ENCODE peak calls at places on chromosomes 11 and 22, in nine cellular contexts. One of them, this sample, is unnamed.

GRCh38 chr22:39123811-39124668 is 27.0 kb downstream of the APOBEC3H start:
- DNase-seq in PC-9: no peak
- DNase-seq in iPS DF 6.9: no peak
- DNase-seq in SK-N-MC: no peak
- DNase-seq in pancreas: no peak
- DNase-seq in heart right ventricle: no peak
- DNase-seq in transverse colon: no peak
- DNase-seq in stomach: no peak
- DNase-seq in A549: no peak
- DNase-seq in this sample: no peak

GRCh38 chr11:3737386-3737933 is 59.9 kb downstream of the NUP98 start:
- DNase-seq in PC-9: no peak
- DNase-seq in iPS DF 6.9: no peak
- DNase-seq in SK-N-MC: no peak
- DNase-seq in pancreas: no peak
- DNase-seq in heart right ventricle: no peak
- DNase-seq in transverse colon: no peak
- DNase-seq in stomach: no peak
- DNase-seq in A549: no peak
- DNase-seq in this sample: no peak

GRCh38 chr11:77301510-77301909 is at the start of gene GDPD4:
- DNase-seq in PC-9: no peak
- DNase-seq in iPS DF 6.9: no peak
- DNase-seq in SK-N-MC: no peak
- DNase-seq in pancreas: no peak
- DNase-seq in heart right ventricle: no peak
- DNase-seq in transverse colon: no peak
- DNase-seq in stomach: no peak
- DNase-seq in A549: no peak
- DNase-seq in this sample: no peak

GRCh38 chr11:120827820-120828219 is 196.1 kb upstream of the TBCEL start:
- DNase-seq in PC-9: no peak
- DNase-seq in iPS DF 6.9: no peak
- DNase-seq in SK-N-MC: no peak
- DNase-seq in pancreas: no peak
- DNase-seq in heart right ventricle: no peak
- DNase-seq in transverse colon: no peak
- DNase-seq in stomach: no peak
- DNase-seq in A549: no peak
- DNase-seq in this sample: no peak

GRCh38 chr11:18106688-18107087 is 806 bp upstream of the SAAL1 start:
- DNase-seq in PC-9: no peak
- DNase-seq in iPS DF 6.9: no peak
- DNase-seq in SK-N-MC: no peak
- DNase-seq in pancreas: no peak
- DNase-seq in heart right ventricle: no peak
- DNase-seq in transverse colon: no peak
- DNase-seq in stomach: no peak
- DNase-seq in A549: no peak
- DNase-seq in this sample: peak

GRCh38 chr22:20750461-20751184 is 23.3 kb upstream of the SERPIND1 start:
- DNase-seq in PC-9: peak
- DNase-seq in iPS DF 6.9: no peak
- DNase-seq in SK-N-MC: no peak
- DNase-seq in pancreas: peak
- DNase-seq in heart right ventricle: peak
- DNase-seq in transverse colon: peak
- DNase-seq in stomach: peak
- DNase-seq in A549: peak
- DNase-seq in this sample: peak

GRCh38 chr11:115759622-115760527 is 255.7 kb upstream of the CADM1 start:
- DNase-seq in PC-9: no peak
- DNase-seq in iPS DF 6.9: no peak
- DNase-seq in SK-N-MC: no peak
- DNase-seq in pancreas: peak
- DNase-seq in heart right ventricle: peak
- DNase-seq in transverse colon: peak
- DNase-seq in stomach: no peak
- DNase-seq in A549: no peak
- DNase-seq in this sample: no peak

GRCh38 chr22:41288245-41288946 is 2.4 kb upstream of the RANGAP1 start:
- DNase-seq in PC-9: peak
- DNase-seq in iPS DF 6.9: no peak
- DNase-seq in SK-N-MC: no peak
- DNase-seq in pancreas: peak
- DNase-seq in heart right ventricle: no peak
- DNase-seq in transverse colon: peak
- DNase-seq in stomach: peak
- DNase-seq in A549: peak
- DNase-seq in this sample: peak

GRCh38 chr11:59267738-59268475 is 55.2 kb upstream of the MPEG1 start:
- DNase-seq in PC-9: peak
- DNase-seq in iPS DF 6.9: no peak
- DNase-seq in SK-N-MC: no peak
- DNase-seq in pancreas: no peak
- DNase-seq in heart right ventricle: no peak
- DNase-seq in transverse colon: no peak
- DNase-seq in stomach: no peak
- DNase-seq in A549: no peak
- DNase-seq in this sample: peak

GRCh38 chr11:12269104-12269441 is 108.3 kb upstream of the PARVA start:
- DNase-seq in PC-9: no peak
- DNase-seq in iPS DF 6.9: no peak
- DNase-seq in SK-N-MC: no peak
- DNase-seq in pancreas: peak
- DNase-seq in heart right ventricle: no peak
- DNase-seq in transverse colon: no peak
- DNase-seq in stomach: peak
- DNase-seq in A549: no peak
- DNase-seq in this sample: no peak

GRCh38 chr11:63490551-63491239 is at the start of gene PLAAT5:
- DNase-seq in PC-9: no peak
- DNase-seq in iPS DF 6.9: no peak
- DNase-seq in SK-N-MC: no peak
- DNase-seq in pancreas: peak
- DNase-seq in heart right ventricle: peak
- DNase-seq in transverse colon: peak
- DNase-seq in stomach: no peak
- DNase-seq in A549: no peak
- DNase-seq in this sample: no peak

GRCh38 chr11:73761403-73761945 is 600 bp upstream of the RAB6A start:
- DNase-seq in PC-9: no peak
- DNase-seq in iPS DF 6.9: no peak
- DNase-seq in SK-N-MC: no peak
- DNase-seq in pancreas: peak
- DNase-seq in heart right ventricle: peak
- DNase-seq in transverse colon: peak
- DNase-seq in stomach: no peak
- DNase-seq in A549: no peak
- DNase-seq in this sample: no peak

GRCh38 chr22:28142361-28142801 is 223.3 kb upstream of the PITPNB start:
- DNase-seq in PC-9: peak
- DNase-seq in iPS DF 6.9: no peak
- DNase-seq in SK-N-MC: peak
- DNase-seq in pancreas: no peak
- DNase-seq in heart right ventricle: no peak
- DNase-seq in transverse colon: no peak
- DNase-seq in stomach: no peak
- DNase-seq in A549: no peak
- DNase-seq in this sample: peak

GRCh38 chr22:28139993-28140392 is 220.9 kb upstream of the PITPNB start:
- DNase-seq in PC-9: no peak
- DNase-seq in iPS DF 6.9: no peak
- DNase-seq in SK-N-MC: no peak
- DNase-seq in pancreas: no peak
- DNase-seq in heart right ventricle: no peak
- DNase-seq in transverse colon: no peak
- DNase-seq in stomach: no peak
- DNase-seq in A549: no peak
- DNase-seq in this sample: peak

GRCh38 chr22:28141614-28142013 is 222.6 kb upstream of the PITPNB start:
- DNase-seq in PC-9: no peak
- DNase-seq in iPS DF 6.9: no peak
- DNase-seq in SK-N-MC: no peak
- DNase-seq in pancreas: no peak
- DNase-seq in heart right ventricle: no peak
- DNase-seq in transverse colon: no peak
- DNase-seq in stomach: no peak
- DNase-seq in A549: no peak
- DNase-seq in this sample: no peak

GRCh38 chr22:28143961-28144745 is 225.1 kb upstream of the PITPNB start:
- DNase-seq in PC-9: no peak
- DNase-seq in iPS DF 6.9: no peak
- DNase-seq in SK-N-MC: no peak
- DNase-seq in pancreas: no peak
- DNase-seq in heart right ventricle: no peak
- DNase-seq in transverse colon: no peak
- DNase-seq in stomach: no peak
- DNase-seq in A549: no peak
- DNase-seq in this sample: no peak

GRCh38 chr22:28143206-28143605 is 224.2 kb upstream of the PITPNB start:
- DNase-seq in PC-9: no peak
- DNase-seq in iPS DF 6.9: no peak
- DNase-seq in SK-N-MC: no peak
- DNase-seq in pancreas: no peak
- DNase-seq in heart right ventricle: no peak
- DNase-seq in transverse colon: no peak
- DNase-seq in stomach: no peak
- DNase-seq in A549: no peak
- DNase-seq in this sample: no peak
- H3K27ac ChIP-seq in PC-9: no peak
- H3K27ac ChIP-seq in iPS DF 6.9: no peak
- H3K27ac ChIP-seq in SK-N-MC: peak
- H3K27ac ChIP-seq in pancreas: no peak
- H3K27ac ChIP-seq in heart right ventricle: no peak
- H3K27ac ChIP-seq in transverse colon: peak
- H3K27ac ChIP-seq in stomach: no peak
- H3K27ac ChIP-seq in A549: no peak
- H3K27ac ChIP-seq in this sample: no peak

GRCh38 chr22:17922925-17923898 is 101.1 kb downstream of the MICAL3 start:
- DNase-seq in PC-9: peak
- DNase-seq in iPS DF 6.9: no peak
- DNase-seq in SK-N-MC: no peak
- DNase-seq in pancreas: no peak
- DNase-seq in heart right ventricle: no peak
- DNase-seq in transverse colon: no peak
- DNase-seq in stomach: no peak
- DNase-seq in A549: no peak
- DNase-seq in this sample: no peak
- H3K27ac ChIP-seq in PC-9: no peak
- H3K27ac ChIP-seq in iPS DF 6.9: no peak
- H3K27ac ChIP-seq in SK-N-MC: no peak
- H3K27ac ChIP-seq in pancreas: no peak
- H3K27ac ChIP-seq in heart right ventricle: peak
- H3K27ac ChIP-seq in transverse colon: no peak
- H3K27ac ChIP-seq in stomach: no peak
- H3K27ac ChIP-seq in A549: peak
- H3K27ac ChIP-seq in this sample: no peak

GRCh38 chr22:31090217-31091085 is 9.3 kb downstream of the SMTN start:
- DNase-seq in PC-9: no peak
- DNase-seq in iPS DF 6.9: no peak
- DNase-seq in SK-N-MC: no peak
- DNase-seq in pancreas: no peak
- DNase-seq in heart right ventricle: peak
- DNase-seq in transverse colon: peak
- DNase-seq in stomach: no peak
- DNase-seq in A549: no peak
- DNase-seq in this sample: no peak

GRCh38 chr22:31089101-31090100 is 8.3 kb downstream of the SMTN start:
- DNase-seq in PC-9: no peak
- DNase-seq in iPS DF 6.9: no peak
- DNase-seq in SK-N-MC: no peak
- DNase-seq in pancreas: peak
- DNase-seq in heart right ventricle: peak
- DNase-seq in transverse colon: peak
- DNase-seq in stomach: peak
- DNase-seq in A549: no peak
- DNase-seq in this sample: no peak

GRCh38 chr22:31092161-31092560 is 11.0 kb downstream of the SMTN start:
- DNase-seq in PC-9: no peak
- DNase-seq in iPS DF 6.9: no peak
- DNase-seq in SK-N-MC: no peak
- DNase-seq in pancreas: no peak
- DNase-seq in heart right ventricle: no peak
- DNase-seq in transverse colon: no peak
- DNase-seq in stomach: no peak
- DNase-seq in A549: no peak
- DNase-seq in this sample: no peak

GRCh38 chr22:31093090-31093850 is 12.2 kb downstream of the SMTN start:
- DNase-seq in PC-9: no peak
- DNase-seq in iPS DF 6.9: no peak
- DNase-seq in SK-N-MC: no peak
- DNase-seq in pancreas: no peak
- DNase-seq in heart right ventricle: peak
- DNase-seq in transverse colon: peak
- DNase-seq in stomach: peak
- DNase-seq in A549: no peak
- DNase-seq in this sample: no peak

DNA sequence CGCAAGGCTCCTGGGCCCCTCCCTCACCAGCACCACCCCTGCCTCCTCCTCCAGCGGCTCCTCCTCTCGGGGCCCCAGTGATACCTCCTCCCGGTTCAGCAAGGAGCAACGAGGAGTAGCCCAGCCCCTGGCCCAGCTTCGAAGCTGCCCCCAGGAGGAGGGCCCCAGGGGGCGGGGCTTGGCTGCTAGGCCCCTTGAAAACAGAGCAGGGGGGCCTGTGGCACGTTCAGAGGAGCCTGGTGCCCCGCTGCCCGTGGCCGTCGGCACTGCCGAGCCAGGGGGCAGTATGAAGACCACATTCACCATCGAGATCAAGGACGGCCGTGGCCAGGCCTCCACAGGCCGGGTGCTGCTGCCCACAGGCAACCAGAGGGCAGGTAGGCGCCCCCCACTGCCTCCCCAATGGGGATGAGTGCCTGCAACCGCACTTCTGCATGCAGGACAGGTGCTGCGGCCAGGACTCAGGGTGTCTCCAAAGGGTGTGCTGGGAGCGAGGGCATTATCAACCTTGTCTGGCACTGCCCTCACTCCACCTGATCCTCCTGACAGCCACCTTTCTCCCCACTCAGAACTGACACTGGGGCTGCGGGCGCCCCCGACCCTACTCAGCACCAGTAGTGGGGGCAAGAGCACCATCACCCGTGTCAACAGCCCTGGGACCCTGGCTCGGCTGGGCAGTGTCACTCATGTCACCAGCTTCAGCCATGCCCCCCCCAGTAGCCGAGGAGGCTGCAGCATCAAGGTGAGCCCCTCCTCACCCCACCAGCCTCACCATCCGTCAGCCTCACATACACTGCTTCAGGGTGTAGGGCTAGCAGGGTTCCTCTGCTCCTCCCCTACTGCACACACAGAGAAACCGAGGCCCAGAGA is 10.2 kb downstream of the SMTN start:
- DNase-seq in PC-9: no peak
- DNase-seq in iPS DF 6.9: no peak
- DNase-seq in SK-N-MC: no peak
- DNase-seq in pancreas: peak
- DNase-seq in heart right ventricle: peak
- DNase-seq in transverse colon: peak
- DNase-seq in stomach: no peak
- DNase-seq in A549: no peak
- DNase-seq in this sample: no peak
- H3K27ac ChIP-seq in PC-9: no peak
- H3K27ac ChIP-seq in iPS DF 6.9: no peak
- H3K27ac ChIP-seq in SK-N-MC: no peak
- H3K27ac ChIP-seq in pancreas: no peak
- H3K27ac ChIP-seq in heart right ventricle: peak
- H3K27ac ChIP-seq in transverse colon: peak
- H3K27ac ChIP-seq in stomach: peak
- H3K27ac ChIP-seq in A549: no peak
- H3K27ac ChIP-seq in this sample: no peak

GRCh38 chr11:64639885-64640284 is 48.9 kb downstream of the SLC22A12 start:
- DNase-seq in PC-9: no peak
- DNase-seq in iPS DF 6.9: no peak
- DNase-seq in SK-N-MC: no peak
- DNase-seq in pancreas: no peak
- DNase-seq in heart right ventricle: no peak
- DNase-seq in transverse colon: no peak
- DNase-seq in stomach: no peak
- DNase-seq in A549: no peak
- DNase-seq in this sample: no peak
- H3K27ac ChIP-seq in PC-9: no peak
- H3K27ac ChIP-seq in iPS DF 6.9: no peak
- H3K27ac ChIP-seq in SK-N-MC: no peak
- H3K27ac ChIP-seq in pancreas: no peak
- H3K27ac ChIP-seq in heart right ventricle: no peak
- H3K27ac ChIP-seq in transverse colon: no peak
- H3K27ac ChIP-seq in stomach: no peak
- H3K27ac ChIP-seq in A549: no peak
- H3K27ac ChIP-seq in this sample: no peak

This sample was measured in foreskin keratinocyte.